ENCODE peak calls at places on chromosomes 11 and 22, in six cellular contexts. K is fibroblast of the aortic adventitia; Z is CD8-positive, alpha-beta T cell; G is heart left ventricle; S is D721Med; P is GM20000. W is an unnamed sample.

GRCh38 chr11:110613526-110613925 is 98.7 kb downstream of the ARHGAP20 start:
- DNase-seq in P (no peak), Z (no peak), K (no peak), S (no peak), G (no peak), W (no peak)

GRCh38 chr11:76669901-76670474 is 559 bp downstream of the LRRC32 start:
- DNase-seq in S (no peak), K (peak), G (peak), Z (no peak), P (no peak), W (no peak)

GRCh38 chr11:134409552-134410429 is 2.3 kb downstream of the B3GAT1 start:
- DNase-seq in G (no peak), S (no peak), Z (no peak), K (no peak), P (peak), W (no peak)

GRCh38 chr22:24059793-24060192 is 48.7 kb downstream of the CABIN1 start:
- DNase-seq in Z (no peak), K (no peak), P (no peak), S (no peak), G (no peak), W (no peak)

GRCh38 chr11:103619480-103619879 is 417.0 kb upstream of the DDI1 start:
- DNase-seq in G (no peak), Z (no peak), S (no peak), P (no peak), K (no peak), W (no peak)

GRCh38 chr11:75437966-75438659 is 5.1 kb upstream of the KLHL35 start:
- DNase-seq in G (peak), S (no peak), K (no peak), P (no peak), Z (no peak), W (no peak)

GRCh38 chr22:49112176-49112575 is 715.5 kb downstream of the BRD1 start:
- DNase-seq in K (no peak), P (no peak), Z (no peak), S (no peak), G (no peak), W (no peak)

GRCh38 chr22:37716708-37717107 is 19.9 kb downstream of the TRIOBP start:
- DNase-seq in S (no peak), K (no peak), P (no peak), G (no peak), Z (no peak), W (no peak)

GRCh38 chr22:36991220-36991619 is 28.0 kb downstream of the TST start:
- DNase-seq in S (no peak), P (no peak), Z (no peak), K (no peak), G (no peak), W (no peak)

GRCh38 chr11:114072978-114073377 is 13.5 kb downstream of the ZBTB16 start:
- DNase-seq in K (no peak), S (no peak), P (no peak), Z (no peak), G (no peak), W (no peak)

GRCh38 chr11:122723576-122723975 is 68.1 kb downstream of the UBASH3B start:
- DNase-seq in Z (no peak), K (no peak), G (no peak), P (no peak), S (no peak), W (no peak)

GRCh38 chr11:10305262-10305963 is 540 bp downstream of the ADM start:
- DNase-seq in P (peak), S (no peak), Z (no peak), G (peak), K (no peak), W (peak)

GRCh38 chr11:33373636-33374035 is 116.5 kb downstream of the HIPK3 start:
- DNase-seq in K (no peak), G (no peak), S (no peak), P (no peak), Z (no peak), W (no peak)

GRCh38 chr11:65791719-65792213 is 4.9 kb downstream of the OVOL1 start:
- DNase-seq in G (no peak), P (peak), Z (no peak), K (no peak), S (no peak), W (peak)

GRCh38 chr22:19361501-19362103 is 69.9 kb downstream of the HIRA start:
- DNase-seq in K (no peak), P (peak), Z (no peak), S (no peak), G (no peak), W (peak)

GRCh38 chr22:41825376-41825775 is 7.5 kb upstream of the SREBF2 start:
- DNase-seq in S (no peak), P (no peak), G (peak), K (peak), Z (no peak), W (no peak)

GRCh38 chr22:46036558-46037408 is 59.8 kb upstream of the WNT7B start:
- DNase-seq in S (no peak), P (no peak), G (no peak), Z (peak), K (no peak), W (no peak)

GRCh38 chr22:37283393-37283937 is 1.2 kb downstream of the CYTH4 start:
- DNase-seq in P (no peak), Z (no peak), S (no peak), G (no peak), K (no peak), W (peak)

GRCh38 chr11:47184711-47185304 is 1.4 kb downstream of the PACSIN3 start:
- DNase-seq in K (no peak), S (no peak), Z (no peak), G (peak), P (no peak), W (no peak)

GRCh38 chr11:12287374-12288211 is 89.8 kb upstream of the PARVA start:
- DNase-seq in K (peak), P (no peak), G (peak), S (no peak), Z (no peak), W (peak)

GRCh38 chr11:102287963-102288744 is 29.1 kb upstream of the BIRC3 start:
- DNase-seq in P (peak), G (no peak), Z (no peak), K (peak), S (peak), W (peak)

DNA sequence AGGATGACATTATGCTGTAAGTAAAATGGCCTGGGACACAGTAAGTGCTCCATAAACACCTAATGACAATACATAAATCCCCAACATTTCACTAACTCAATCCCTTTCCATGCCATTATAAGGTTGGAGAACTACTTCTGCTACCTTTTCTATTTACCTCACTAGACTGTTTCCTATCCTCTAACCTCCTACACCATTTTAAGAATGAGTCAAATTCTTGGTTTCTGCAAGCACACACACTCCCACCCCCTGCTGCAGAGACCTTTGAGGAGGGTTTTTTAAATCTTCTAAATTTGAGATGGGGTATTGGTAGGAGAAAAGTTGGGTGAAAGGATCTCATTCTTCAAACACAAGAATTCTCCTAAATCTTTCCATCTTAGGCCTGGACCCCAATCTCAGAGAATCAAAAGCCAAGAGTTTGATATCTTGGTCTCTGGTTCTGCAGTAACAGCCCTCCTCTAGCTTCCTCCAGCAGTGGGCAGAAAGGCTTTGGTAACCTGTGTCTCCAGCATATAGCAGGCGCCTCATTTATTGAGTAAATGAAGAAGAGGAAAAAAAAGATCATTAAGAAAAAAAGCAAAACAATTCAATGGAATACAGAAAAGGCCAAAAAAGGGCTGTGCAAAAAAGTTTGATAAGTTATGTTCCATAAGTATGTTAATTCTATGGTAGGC is 42.3 kb downstream of the SYTL2 start:
- DNase-seq in P (no peak), K (no peak), S (no peak), G (no peak), Z (no peak), W (no peak)
- TF ChIP-seq CTCF in P (no peak), K (no peak), S (no peak), G (no peak), Z (no peak), W (no peak)

GRCh38 chr11:84541711-84542340 is 1085.3 kb downstream of the DLG2 start:
- DNase-seq in S (no peak), Z (no peak), P (no peak), K (peak), G (no peak), W (no peak)
- TF ChIP-seq CTCF in S (no peak), Z (no peak), P (no peak), K (no peak), G (no peak), W (no peak)

GRCh38 chr22:27801616-27802388 is at the start of gene MN1:
- DNase-seq in P (peak), G (no peak), S (no peak), K (peak), Z (peak), W (no peak)
- TF ChIP-seq CTCF in P (no peak), G (no peak), S (no peak), K (peak), Z (no peak), W (no peak)

GRCh38 chr11:28616566-28616965 is 508.4 kb downstream of the METTL15 start:
- DNase-seq in K (no peak), S (no peak), P (no peak), G (no peak), Z (no peak), W (no peak)
- TF ChIP-seq CTCF in K (no peak), S (no peak), P (no peak), G (no peak), Z (no peak), W (no peak)

GRCh38 chr11:108873305-108873704 is 208.4 kb downstream of the DDX10 start:
- DNase-seq in P (no peak), Z (no peak), K (peak), G (no peak), S (no peak), W (no peak)

GRCh38 chr11:108871867-108872266 is 207.0 kb downstream of the DDX10 start:
- DNase-seq in G (no peak), K (peak), P (no peak), Z (no peak), S (no peak), W (no peak)

GRCh38 chr11:108870373-108871020 is 205.6 kb downstream of the DDX10 start:
- DNase-seq in K (peak), S (no peak), Z (no peak), P (no peak), G (no peak), W (no peak)

GRCh38 chr11:108872781-108873291 is 208.0 kb downstream of the DDX10 start:
- DNase-seq in G (no peak), S (no peak), K (peak), Z (no peak), P (no peak), W (no peak)

GRCh38 chr11:108871152-108871551 is 206.3 kb downstream of the DDX10 start:
- DNase-seq in Z (no peak), P (peak), K (peak), G (no peak), S (no peak), W (peak)
- TF ChIP-seq CTCF in Z (no peak), P (no peak), K (peak), G (peak), S (peak), W (peak)